ENCODE peak calls at places on chromosomes 1 and 21, in seven cellular contexts. A is thyroid gland; H is uterus; D is CD8-positive, alpha-beta T cell; V is nephron progenitor cell; K is AG09319; S is fibroblast of lung. N is an unnamed sample.

GRCh38 chr1:209766051-209766450 is 10.2 kb downstream of the TRAF3IP3 start:
- DNase-seq in A (no peak), K (no peak), H (no peak), D (no peak), V (no peak), S (no peak), N (no peak)

GRCh38 chr1:44067258-44068250 is 36.3 kb upstream of the SLC6A9 start:
- DNase-seq in S (no peak), K (no peak), D (no peak), H (no peak), A (no peak), V (no peak), N (no peak)

GRCh38 chr1:68384321-68384813 is 65.4 kb downstream of the RPE65 start:
- DNase-seq in K (peak), D (no peak), A (no peak), H (peak), V (no peak), S (peak), N (no peak)

GRCh38 chr1:170807432-170807831 is 127.9 kb upstream of the MROH9 start:
- DNase-seq in H (no peak), A (no peak), V (no peak), D (no peak), K (no peak), S (peak), N (no peak)

GRCh38 chr1:234235373-234235772 is 137.9 kb upstream of the COA6 start:
- DNase-seq in K (no peak), D (no peak), H (no peak), S (no peak), A (no peak), V (no peak), N (no peak)

GRCh38 chr21:35540950-35541632 is 492.0 kb upstream of the RUNX1 start:
- DNase-seq in H (no peak), S (peak), A (no peak), K (no peak), V (no peak), D (no peak), N (no peak)

GRCh38 chr1:45485949-45486348 is 5.0 kb downstream of the TESK2 start:
- DNase-seq in V (no peak), D (no peak), S (no peak), K (no peak), H (no peak), A (no peak), N (no peak)

GRCh38 chr1:56302878-56303277 is 276.5 kb downstream of the PLPP3 start:
- DNase-seq in H (no peak), A (no peak), D (no peak), K (no peak), V (no peak), S (peak), N (no peak)

GRCh38 chr1:219533280-219533679 is 79.6 kb downstream of the ZC3H11B start:
- DNase-seq in H (no peak), V (no peak), K (no peak), S (peak), A (no peak), D (no peak), N (no peak)

GRCh38 chr1:57843760-57844159 is 419.9 kb upstream of the DAB1 start:
- DNase-seq in D (no peak), A (no peak), H (no peak), S (peak), K (no peak), V (no peak), N (no peak)

GRCh38 chr1:167387251-167387910 is 130.9 kb downstream of the CD247 start:
- DNase-seq in K (no peak), A (no peak), S (no peak), V (no peak), H (no peak), D (no peak), N (no peak)

GRCh38 chr1:21887796-21888195 is 49.3 kb downstream of the HSPG2 start:
- DNase-seq in S (no peak), V (no peak), A (no peak), H (no peak), D (no peak), K (no peak), N (no peak)

GRCh38 chr1:226255380-226255779 is 31.9 kb downstream of the MIXL1 start:
- DNase-seq in H (no peak), D (no peak), A (no peak), K (no peak), V (no peak), S (peak), N (no peak)

GRCh38 chr1:8905582-8906191 is 27.2 kb upstream of the ENO1 start:
- DNase-seq in K (no peak), V (no peak), A (no peak), S (peak), D (no peak), H (no peak), N (no peak)

GRCh38 chr1:94068831-94069648 is 51.9 kb downstream of the ABCA4 start:
- DNase-seq in H (no peak), K (no peak), V (peak), A (peak), S (peak), D (no peak), N (peak)

GRCh38 chr1:242764161-242764560 is 239.7 kb upstream of the PLD5 start:
- DNase-seq in K (no peak), H (no peak), S (peak), A (no peak), D (no peak), V (no peak), N (no peak)

GRCh38 chr1:15714438-15715136 is 21.5 kb upstream of the SLC25A34 start:
- DNase-seq in A (peak), D (no peak), H (no peak), V (no peak), K (peak), S (peak), N (no peak)

GRCh38 chr1:246005067-246005466 is 502.0 kb downstream of the SMYD3 start:
- DNase-seq in V (no peak), A (no peak), H (no peak), D (no peak), K (peak), S (peak), N (no peak)

GRCh38 chr1:44775930-44776748 is 799 bp downstream of the RPS8 start:
- DNase-seq in S (no peak), V (no peak), A (peak), K (no peak), D (peak), H (peak), N (peak)

GRCh38 chr1:21904475-21904724 is 32.7 kb downstream of the HSPG2 start:
- DNase-seq in D (no peak), S (no peak), V (no peak), K (no peak), A (no peak), H (no peak), N (no peak)

GRCh38 chr1:6464514-6464836 is 1.5 kb downstream of the TNFRSF25 start:
- DNase-seq in K (no peak), S (no peak), H (no peak), A (peak), D (no peak), V (no peak), N (peak)

GRCh38 chr1:177571485-177572076 is 398.3 kb downstream of the SEC16B start:
- DNase-seq in S (no peak), D (no peak), H (no peak), A (no peak), K (no peak), V (no peak), N (peak)

GRCh38 chr1:63509718-63510117 is 13.3 kb downstream of the ITGB3BP start:
- DNase-seq in K (no peak), S (no peak), A (no peak), D (no peak), H (no peak), V (no peak), N (no peak)

GRCh38 chr1:9084883-9085282 is 15.4 kb upstream of the SLC2A5 start:
- DNase-seq in V (no peak), K (no peak), H (no peak), D (no peak), A (peak), S (peak), N (no peak)

GRCh38 chr1:15885701-15886612 is 38.5 kb downstream of the SPEN start:
- DNase-seq in D (peak), S (peak), K (peak), V (peak), H (peak), A (peak), N (peak)

DNA sequence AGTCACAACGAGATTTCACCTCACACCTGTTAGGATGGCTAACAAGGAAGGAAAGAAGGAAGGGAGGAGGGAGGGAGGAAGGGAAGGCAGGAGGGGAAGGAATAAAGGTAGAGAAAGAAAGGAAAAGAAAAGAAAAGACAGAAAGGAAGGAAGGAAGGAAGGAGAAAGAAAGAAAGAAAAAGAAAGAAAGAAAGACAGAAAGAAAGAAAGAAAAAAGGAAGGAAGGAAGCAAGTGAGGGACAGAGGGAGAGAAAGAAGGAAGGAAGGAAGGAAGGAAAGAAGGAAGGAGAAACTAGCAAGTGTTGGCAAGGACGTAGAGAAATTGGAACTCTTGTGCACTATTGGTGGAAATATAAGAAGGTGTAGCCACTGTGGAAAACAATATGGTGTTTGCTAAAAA is 52.2 kb downstream of the CCDC185 start:
- DNase-seq in K (no peak), V (no peak), S (no peak), D (no peak), A (no peak), H (no peak), N (no peak)
- TF ChIP-seq CTCF in K (no peak), V (no peak), S (no peak), D (no peak), A (no peak), H (no peak), N (no peak)

DNA sequence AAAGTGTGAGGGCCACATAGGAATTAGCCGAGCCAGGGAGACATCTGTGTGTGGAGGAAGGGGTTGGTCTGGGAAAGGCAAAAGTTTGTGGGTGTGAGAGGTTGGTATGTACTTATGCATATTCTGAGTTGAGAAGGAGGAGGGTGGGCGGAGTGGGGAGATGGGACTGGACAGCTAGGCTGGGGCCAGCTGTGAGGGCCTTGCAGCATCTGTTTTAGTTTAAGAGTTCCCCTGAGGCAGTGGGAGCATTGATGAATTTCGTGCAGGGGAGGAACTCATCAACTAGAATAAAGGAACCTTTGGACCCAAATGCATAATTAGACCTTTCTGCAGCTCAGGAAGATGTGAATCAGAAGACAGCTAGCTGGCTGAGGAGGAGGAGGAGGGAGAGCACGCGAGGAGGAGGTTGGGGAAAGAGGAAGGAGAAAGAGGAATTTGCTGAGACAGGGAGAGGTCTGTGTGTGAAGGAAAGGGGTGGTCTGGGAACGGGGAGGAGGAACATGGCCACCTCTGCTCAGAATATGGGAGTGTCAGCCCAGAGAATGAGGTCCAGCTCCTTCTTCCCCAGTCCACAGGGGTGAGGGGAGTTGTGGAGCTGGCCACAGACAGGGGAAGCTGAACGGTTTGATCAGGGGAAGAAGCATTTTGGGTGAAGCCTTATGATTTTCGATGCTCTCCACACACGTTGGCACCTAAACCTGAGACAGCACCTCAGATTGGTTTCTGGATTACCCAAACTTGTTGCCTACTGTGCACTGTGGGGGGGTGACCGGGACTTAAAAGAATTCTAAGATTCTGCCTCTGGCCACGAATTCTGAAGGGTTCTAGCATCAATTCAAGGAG is 27.8 kb downstream of the MYOG start:
- DNase-seq in V (no peak), S (no peak), D (no peak), A (no peak), K (peak), H (no peak), N (no peak)
- TF ChIP-seq CTCF in V (no peak), S (no peak), D (no peak), A (no peak), K (no peak), H (no peak), N (no peak)

DNA sequence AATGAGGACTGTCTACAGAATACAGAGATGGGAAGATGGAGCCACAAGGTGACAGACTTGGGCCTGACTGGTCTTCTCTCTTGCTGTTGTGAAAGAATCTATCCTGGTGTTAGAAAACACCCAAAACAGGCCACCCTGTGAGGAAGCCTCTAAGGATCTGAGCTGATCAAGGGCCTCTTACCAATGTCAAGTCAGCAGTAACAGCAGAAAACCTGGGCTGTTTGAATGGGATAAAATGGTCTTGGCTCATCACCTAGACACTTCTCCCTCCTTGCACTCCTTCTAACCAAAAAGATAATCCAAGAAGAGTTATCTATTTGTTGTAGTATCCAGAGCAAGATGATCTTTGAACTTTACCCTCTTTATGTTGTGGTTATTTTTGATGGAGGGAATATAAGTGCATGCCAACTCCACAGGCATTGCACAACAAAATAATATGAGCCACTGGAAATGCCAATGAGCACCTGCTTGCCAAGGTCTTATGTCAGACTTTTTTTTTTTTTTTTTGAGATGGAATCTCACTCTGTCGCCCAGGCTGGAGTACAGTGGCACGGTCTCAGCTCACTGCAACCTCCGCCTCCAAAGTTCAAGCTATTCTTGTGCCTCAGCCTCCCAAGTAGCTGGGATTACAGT is 32.8 kb upstream of the ZNF281 start:
- DNase-seq in A (no peak), S (no peak), K (no peak), V (no peak), D (no peak), H (no peak), N (no peak)
- TF ChIP-seq CTCF in A (no peak), S (no peak), K (no peak), V (no peak), D (no peak), H (no peak), N (no peak)

GRCh38 chr1:82059931-82060330 is 259.2 kb downstream of the ADGRL2 start:
- DNase-seq in K (no peak), S (peak), A (no peak), V (no peak), H (no peak), D (no peak), N (no peak)
- TF ChIP-seq CTCF in K (no peak), S (no peak), A (no peak), V (no peak), H (no peak), D (no peak), N (no peak)

DNA sequence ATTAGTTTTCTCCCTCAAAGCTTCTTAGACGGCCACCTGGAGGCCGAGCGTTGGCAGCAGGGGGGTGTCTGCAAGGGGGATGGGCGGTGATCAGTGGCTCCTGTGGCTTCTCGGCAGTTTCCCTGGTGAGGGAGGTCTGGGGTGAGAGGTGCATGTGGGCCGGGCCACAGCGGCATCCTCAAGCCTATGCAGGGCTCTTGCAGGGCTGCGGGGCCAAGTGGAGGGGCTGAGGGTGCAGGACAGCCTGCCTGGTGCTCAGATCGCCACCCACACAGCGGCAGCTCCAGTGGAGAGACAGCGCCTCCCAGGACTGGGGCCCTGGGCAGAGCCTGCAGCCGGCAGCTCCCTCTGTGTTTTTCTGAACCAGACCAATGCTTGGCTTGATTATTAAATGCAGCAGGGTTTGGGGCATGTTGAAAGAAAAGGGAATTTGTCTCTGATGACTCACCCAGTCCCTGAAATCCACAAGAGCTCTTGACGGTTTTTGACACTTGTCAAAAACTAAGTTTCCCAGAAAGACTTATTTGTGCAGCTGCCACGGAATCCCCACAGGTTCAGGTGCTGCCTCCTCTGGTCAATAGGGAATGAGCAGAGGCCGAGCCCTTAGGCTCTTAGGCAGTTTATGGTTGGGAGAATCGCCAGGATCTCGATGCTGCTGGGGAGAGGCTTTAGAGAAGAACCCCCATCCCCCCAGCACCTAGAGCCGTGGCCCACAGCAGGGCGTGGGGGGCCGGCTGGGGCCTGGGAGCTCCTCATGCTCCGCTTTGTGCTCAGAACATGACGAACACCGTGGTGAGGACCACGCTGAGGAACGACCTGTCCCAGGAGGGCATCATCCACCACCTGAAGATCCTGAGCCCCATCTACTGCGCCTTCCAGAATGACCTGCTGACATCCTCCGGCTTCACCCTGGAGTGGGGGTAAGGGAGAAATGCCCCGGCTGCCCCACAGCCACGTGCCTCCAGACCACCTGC is 54.7 kb downstream of the UMODL1 start:
- DNase-seq in A (peak), H (no peak), V (no peak), K (no peak), S (peak), D (no peak), N (peak)
- TF ChIP-seq CTCF in A (no peak), H (no peak), V (peak), K (no peak), S (no peak), D (no peak), N (no peak)

GRCh38 chr1:116246174-116246573 is 126.9 kb upstream of the ATP1A1 start:
- DNase-seq in D (no peak), K (no peak), A (no peak), H (no peak), S (no peak), V (no peak), N (no peak)
- TF ChIP-seq CTCF in D (no peak), K (no peak), A (no peak), H (no peak), S (no peak), V (no peak), N (no peak)

N was measured in pancreas.